ENCODE peak calls at places on chromosomes 2 and 18, in five cellular contexts. X is tibial nerve; S is CD4-positive, alpha-beta T cell; E is psoas muscle; C is brain microvascular endothelial cell. F is an unnamed sample.

GRCh38 chr2:224817676-224818075 is 101.5 kb upstream of the CCDC195 start:
- DNase-seq in C (no peak), S (no peak), E (no peak), X (no peak), F (no peak)

GRCh38 chr2:221123396-221123795 is 448.7 kb downstream of the EPHA4 start:
- DNase-seq in E (no peak), C (no peak), X (no peak), S (no peak), F (no peak)

GRCh38 chr18:75638597-75639467 is 211.3 kb upstream of the SMIM21 start:
- DNase-seq in E (no peak), S (no peak), C (peak), X (peak), F (no peak)

GRCh38 chr18:48428494-48429177 is 19.5 kb upstream of the ZBTB7C start:
- DNase-seq in X (no peak), E (no peak), S (no peak), C (no peak), F (no peak)

GRCh38 chr2:217878865-217879595 is 123.8 kb downstream of the TNS1 start:
- DNase-seq in X (no peak), E (no peak), C (no peak), S (no peak), F (no peak)

GRCh38 chr18:59303656-59304055 is 14.8 kb downstream of the CPLX4 start:
- DNase-seq in C (no peak), S (no peak), X (no peak), E (no peak), F (no peak)

GRCh38 chr2:112869258-112869842 is 32.8 kb upstream of the IL1B start:
- DNase-seq in X (peak), E (peak), S (no peak), C (no peak), F (peak)

GRCh38 chr2:39202639-39203369 is 41.0 kb downstream of the CDKL4 start:
- DNase-seq in E (no peak), S (no peak), X (no peak), C (peak), F (no peak)

GRCh38 chr2:23803965-23804542 is 122.9 kb downstream of the ATAD2B start:
- DNase-seq in C (peak), E (peak), X (no peak), S (no peak), F (peak)

GRCh38 chr2:100909571-100909970 is 89.6 kb downstream of the NPAS2 start:
- DNase-seq in C (no peak), X (no peak), S (no peak), E (no peak), F (no peak)

GRCh38 chr2:173195100-173195499 is 119.5 kb downstream of the MAP3K20 start:
- DNase-seq in X (no peak), E (no peak), C (no peak), S (no peak), F (no peak)

GRCh38 chr2:173192071-173192470 is 116.4 kb downstream of the MAP3K20 start:
- DNase-seq in C (no peak), X (no peak), E (no peak), S (no peak), F (no peak)

GRCh38 chr2:173187911-173188788 is 112.5 kb downstream of the MAP3K20 start:
- DNase-seq in S (no peak), X (no peak), E (no peak), C (peak), F (no peak)

GRCh38 chr2:173193925-173194324 is 118.3 kb downstream of the MAP3K20 start:
- DNase-seq in X (no peak), C (peak), S (no peak), E (no peak), F (no peak)

GRCh38 chr2:173191601-173192000 is 116.0 kb downstream of the MAP3K20 start:
- DNase-seq in E (no peak), X (no peak), C (peak), S (no peak), F (no peak)
- H3K27ac ChIP-seq in E (peak), X (no peak), C (no peak), S (no peak), F (no peak)

GRCh38 chr18:13563390-13563805 is 163.0 kb downstream of the FAM210A start:
- DNase-seq in S (no peak), E (no peak), C (no peak), X (peak), F (peak)

GRCh38 chr18:13558132-13558531 is 168.2 kb downstream of the FAM210A start:
- DNase-seq in C (peak), S (no peak), X (no peak), E (no peak), F (peak)

GRCh38 chr18:13562494-13563029 is 163.8 kb downstream of the FAM210A start:
- DNase-seq in X (no peak), S (no peak), C (no peak), E (no peak), F (no peak)

GRCh38 chr18:13558790-13559189 is 167.6 kb downstream of the FAM210A start:
- DNase-seq in X (no peak), C (no peak), S (no peak), E (no peak), F (no peak)

GRCh38 chr18:13560306-13560705 is 166.1 kb downstream of the FAM210A start:
- DNase-seq in X (no peak), E (no peak), C (no peak), S (no peak), F (no peak)
- H3K27ac ChIP-seq in X (no peak), E (no peak), C (no peak), S (no peak), F (no peak)

GRCh38 chr2:104861295-104862060 is 7.6 kb downstream of the POU3F3 start:
- DNase-seq in S (no peak), X (no peak), E (no peak), C (no peak), F (no peak)

GRCh38 chr2:104864280-104864599 is 10.3 kb downstream of the POU3F3 start:
- DNase-seq in S (no peak), C (no peak), E (no peak), X (no peak), F (no peak)

GRCh38 chr2:104863229-104863584 is 9.3 kb downstream of the POU3F3 start:
- DNase-seq in X (no peak), S (no peak), E (no peak), C (no peak), F (no peak)

GRCh38 chr2:104863585-104864279 is 9.8 kb downstream of the POU3F3 start:
- DNase-seq in C (no peak), X (no peak), S (no peak), E (no peak), F (no peak)

GRCh38 chr2:104862061-104862941 is 8.4 kb downstream of the POU3F3 start:
- DNase-seq in E (no peak), S (no peak), C (no peak), X (no peak), F (no peak)
- H3K27ac ChIP-seq in E (no peak), S (no peak), C (no peak), X (no peak), F (no peak)

DNA sequence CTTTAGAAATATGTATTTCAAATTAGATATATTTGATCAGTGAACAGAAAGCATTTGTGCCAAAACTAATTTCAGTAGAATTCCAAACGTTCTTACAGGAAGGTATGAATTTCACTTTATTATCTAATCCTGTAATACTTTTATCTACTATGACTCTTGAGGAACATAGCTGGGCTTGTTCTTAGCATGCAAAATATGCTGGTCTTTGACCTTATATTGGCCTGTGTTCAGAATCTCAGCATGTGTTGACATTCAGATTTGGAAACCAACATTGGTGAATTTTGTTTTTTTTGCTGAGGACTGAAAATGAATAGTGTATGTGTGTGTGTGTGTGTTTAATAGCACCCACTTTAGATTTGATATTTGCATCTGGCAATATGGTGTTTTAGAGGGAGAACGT is 112.2 kb downstream of the MEIS1 start:
- DNase-seq in X (no peak), S (no peak), C (no peak), E (no peak), F (no peak)
- H3K27ac ChIP-seq in X (no peak), S (no peak), C (no peak), E (no peak), F (no peak)

DNA sequence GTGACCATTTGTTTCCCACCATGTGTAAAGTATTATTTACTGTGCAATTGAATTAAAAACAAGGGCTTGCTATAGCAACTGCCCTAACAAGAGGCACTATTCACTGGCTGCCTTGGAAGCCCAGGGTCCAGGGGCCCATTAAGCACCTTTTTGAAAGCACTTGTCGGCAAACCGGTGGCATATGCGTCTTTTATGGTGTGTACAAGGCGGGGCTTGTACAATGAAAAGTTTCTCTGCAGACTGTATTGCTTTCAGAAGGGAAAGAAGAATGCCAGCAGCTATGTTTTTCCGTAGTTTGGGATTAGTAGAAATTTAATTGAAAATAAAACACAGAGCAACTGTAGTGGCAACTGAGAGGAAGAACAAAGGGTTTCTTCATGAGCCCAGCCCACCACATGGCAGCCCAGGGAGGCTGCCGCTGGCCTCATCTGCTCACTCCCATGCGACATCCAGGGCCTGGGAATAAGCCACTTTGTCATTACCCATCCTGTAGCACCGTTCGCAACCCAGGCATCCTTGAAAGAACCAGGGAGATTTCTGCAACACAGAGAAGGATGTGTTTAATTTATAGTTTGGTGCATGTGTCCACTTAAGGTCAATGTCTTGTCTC is 279.5 kb upstream of the PARD3B start:
- DNase-seq in C (no peak), S (no peak), E (no peak), X (no peak), F (no peak)
- H3K27ac ChIP-seq in C (no peak), S (no peak), E (no peak), X (peak), F (no peak)

GRCh38 chr18:70029163-70029562 is 81.5 kb upstream of the CD226 start:
- DNase-seq in C (no peak), X (no peak), S (no peak), E (no peak), F (no peak)

GRCh38 chr18:70025580-70025979 is 77.9 kb upstream of the CD226 start:
- DNase-seq in X (no peak), E (no peak), S (no peak), C (no peak), F (no peak)

GRCh38 chr18:70028734-70029133 is 81.1 kb upstream of the CD226 start:
- DNase-seq in E (no peak), X (no peak), S (no peak), C (no peak), F (no peak)

GRCh38 chr18:70030728-70031127 is 83.1 kb upstream of the CD226 start:
- DNase-seq in X (no peak), S (no peak), E (no peak), C (no peak), F (no peak)

DNA sequence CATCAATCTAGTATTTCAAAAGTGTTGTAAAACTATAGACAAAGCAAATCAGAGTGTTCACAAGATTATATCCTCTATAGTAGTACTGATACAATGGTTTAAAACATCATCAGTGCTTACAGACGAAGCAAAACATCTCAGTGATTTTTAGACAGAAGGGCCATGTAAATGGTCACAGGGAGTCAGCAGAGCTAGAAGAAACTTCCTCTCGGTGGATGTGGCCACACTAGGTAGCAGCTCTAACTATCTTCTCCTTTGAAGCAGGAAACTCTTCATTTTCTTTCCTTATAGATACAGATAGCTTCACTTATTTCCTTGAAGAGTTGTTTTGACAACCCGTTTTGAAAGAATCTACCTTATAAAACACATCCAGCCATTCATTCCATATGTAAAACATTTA is 80.4 kb upstream of the CD226 start:
- DNase-seq in X (no peak), C (no peak), E (no peak), S (no peak), F (no peak)
- H3K27ac ChIP-seq in X (no peak), C (no peak), E (no peak), S (no peak), F (no peak)

GRCh38 chr2:102099536-102100293 is 42.8 kb upstream of the IL1R1 start:
- DNase-seq in S (no peak), X (no peak), C (no peak), E (no peak), F (no peak)
- H3K27ac ChIP-seq in S (no peak), X (no peak), C (no peak), E (peak), F (no peak)

GRCh38 chr2:54577035-54577434 is 120.9 kb downstream of the SPTBN1 start:
- DNase-seq in S (no peak), X (no peak), C (no peak), E (no peak), F (peak)

GRCh38 chr2:54574860-54575247 is 118.7 kb downstream of the SPTBN1 start:
- DNase-seq in E (no peak), S (no peak), C (no peak), X (no peak), F (no peak)

GRCh38 chr2:54574107-54574859 is 118.2 kb downstream of the SPTBN1 start:
- DNase-seq in E (no peak), C (peak), S (peak), X (no peak), F (no peak)

GRCh38 chr2:54573532-54573915 is 117.4 kb downstream of the SPTBN1 start:
- DNase-seq in C (no peak), E (no peak), S (no peak), X (no peak), F (no peak)

DNA sequence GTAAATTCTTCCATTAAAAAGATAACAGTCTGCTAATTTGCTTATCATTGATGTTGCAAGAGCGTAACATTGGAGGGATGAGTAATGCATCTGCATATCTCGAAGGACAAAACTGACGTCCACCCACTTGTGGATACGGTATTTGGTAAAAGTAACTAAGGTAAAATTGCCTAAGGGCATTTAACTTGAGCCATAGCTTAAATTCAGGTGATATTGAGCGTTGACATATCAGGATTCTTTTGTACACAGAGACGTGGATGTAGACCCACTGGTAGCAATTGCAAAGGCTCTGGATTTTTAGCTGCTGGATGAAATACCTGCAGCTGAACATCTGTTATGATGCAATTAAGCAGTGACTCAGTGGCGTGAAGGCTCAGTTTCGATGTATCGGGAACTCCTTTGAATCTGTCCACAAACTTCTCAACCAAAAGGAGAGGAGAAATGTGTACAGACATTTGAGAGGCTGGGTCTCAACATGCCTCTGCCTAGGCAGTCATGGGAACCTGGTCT is 119.3 kb downstream of the SPTBN1 start:
- DNase-seq in E (no peak), C (no peak), S (no peak), X (no peak), F (no peak)
- H3K27ac ChIP-seq in E (no peak), C (peak), S (peak), X (no peak), F (peak)